ENCODE peak calls at places on chromosomes 3 and 15, in five cellular contexts. P is PC-3, Q is bronchial epithelial cell, J is lower lobe of right lung, W is fibroblast of lung. K is an unnamed sample. For H3K27me3, the result is how much of the 10 kb centered on the place peaks cover.

GRCh38 chr3:69231929-69232437 is 109.6 kb upstream of the LMOD3 start:
- DNase-seq in P (peak), Q (peak), J (no peak), W (peak), K (peak)

GRCh38 chr3:20049275-20049674 is 9.0 kb downstream of the KAT2B start:
- DNase-seq in P (no peak), Q (no peak), J (no peak), W (no peak), K (no peak)

GRCh38 chr3:107268461-107268860 is 108.8 kb upstream of the CCDC54 start:
- DNase-seq in P (no peak), Q (no peak), J (no peak), W (peak), K (no peak)

GRCh38 chr3:60755094-60755493 is 496.2 kb downstream of the FHIT start:
- DNase-seq in P (peak), Q (peak), J (no peak), W (no peak), K (no peak)

GRCh38 chr3:150497956-150498355 is 48.3 kb downstream of the SERP1 start:
- DNase-seq in P (peak), Q (peak), J (no peak), W (peak), K (peak)

GRCh38 chr3:11170052-11170770 is 15.9 kb downstream of the HRH1 start:
- DNase-seq in P (no peak), Q (no peak), J (no peak), W (peak), K (peak)

GRCh38 chr3:138890555-138891187 is 55.9 kb upstream of the PIK3CB start:
- DNase-seq in P (no peak), Q (no peak), J (no peak), W (no peak), K (no peak)

GRCh38 chr3:3165241-3165640 is 14.2 kb downstream of the CRBN start:
- DNase-seq in P (no peak), Q (no peak), J (no peak), W (no peak), K (no peak)

GRCh38 chr3:166457382-166457781 is 620.2 kb upstream of the BCHE start:
- DNase-seq in P (no peak), Q (no peak), J (no peak), W (no peak), K (no peak)

GRCh38 chr3:134419966-134420321 is 45.7 kb upstream of the AMOTL2 start:
- DNase-seq in P (no peak), Q (no peak), J (no peak), W (no peak), K (no peak)

GRCh38 chr3:51340311-51340829 is 44.7 kb upstream of the MANF start:
- DNase-seq in P (peak), Q (peak), J (no peak), W (peak), K (peak)

GRCh38 chr15:83066034-83066760 is 855 bp downstream of the BTBD1 start:
- DNase-seq in P (peak), Q (no peak), J (no peak), W (no peak), K (no peak)

GRCh38 chr3:10116138-10116460 is 624 bp downstream of the BRK1 start:
- DNase-seq in P (peak), Q (peak), J (no peak), W (no peak), K (peak)

GRCh38 chr15:100704281-100705055 is 102.1 kb downstream of the ASB7 start:
- DNase-seq in P (peak), Q (peak), J (no peak), W (peak), K (peak)

GRCh38 chr3:183244219-183244618 is 8.8 kb upstream of the B3GNT5 start:
- DNase-seq in P (peak), Q (peak), J (peak), W (no peak), K (peak)

GRCh38 chr3:117105650-117106049 is 396.1 kb downstream of the TUSC7 start:
- DNase-seq in P (no peak), Q (no peak), J (no peak), W (peak), K (peak)

GRCh38 chr3:72255191-72255590 is 470.2 kb upstream of the PROK2 start:
- DNase-seq in P (no peak), Q (no peak), J (no peak), W (peak), K (peak)

GRCh38 chr15:38065721-38066120 is 131.3 kb downstream of the TMCO5A start:
- DNase-seq in P (no peak), Q (peak), J (no peak), W (no peak), K (no peak)

GRCh38 chr3:53715815-53716483 is 130.3 kb downstream of the CHDH start:
- DNase-seq in P (no peak), Q (peak), J (no peak), W (no peak), K (peak)

GRCh38 chr3:42080452-42080872 is 10.7 kb upstream of the TRAK1 start:
- DNase-seq in P (peak), Q (peak), J (no peak), W (peak), K (peak)

GRCh38 chr3:185153170-185153733 is 392 bp upstream of the C3orf70 start:
- DNase-seq in P (no peak), Q (no peak), J (no peak), W (no peak), K (no peak)
- H3K27me3 ChIP-seq in P (half or more), Q (under half), J (under half), W (under half), K (under half)

GRCh38 chr3:59446775-59447465 is 397.1 kb upstream of the CFAP20DC start:
- DNase-seq in P (peak), Q (peak), J (no peak), W (no peak), K (peak)
- H3K27me3 ChIP-seq in P (under half), Q (under half), J (under half), W (under half), K (under half)

GRCh38 chr15:89402406-89402805 is 67.8 kb upstream of the POLG start:
- DNase-seq in P (no peak), Q (no peak), J (no peak), W (no peak), K (no peak)
- H3K27me3 ChIP-seq in P (under half), Q (half or more), J (half or more), W (half or more), K (half or more)

GRCh38 chr3:123352134-123352554 is 96.7 kb downstream of the ADCY5 start:
- DNase-seq in P (no peak), Q (no peak), J (no peak), W (no peak), K (no peak)

GRCh38 chr3:123350971-123351370 is 97.9 kb downstream of the ADCY5 start:
- DNase-seq in P (no peak), Q (no peak), J (no peak), W (no peak), K (no peak)

GRCh38 chr3:123353227-123353851 is 95.6 kb downstream of the ADCY5 start:
- DNase-seq in P (no peak), Q (no peak), J (no peak), W (no peak), K (no peak)

GRCh38 chr3:123349566-123350450 is 99.1 kb downstream of the ADCY5 start:
- DNase-seq in P (no peak), Q (no peak), J (no peak), W (no peak), K (no peak)

GRCh38 chr3:123351396-123351945 is 97.4 kb downstream of the ADCY5 start:
- DNase-seq in P (no peak), Q (no peak), J (no peak), W (no peak), K (no peak)
- H3K27me3 ChIP-seq in P (under half), Q (under half), J (under half), W (under half), K (under half)

GRCh38 chr3:155745795-155746550 is 1.1 kb upstream of the PLCH1 start:
- DNase-seq in P (peak), Q (peak), J (peak), W (no peak), K (peak)

GRCh38 chr3:155744626-155745324 is at the start of gene PLCH1:
- DNase-seq in P (peak), Q (peak), J (peak), W (peak), K (peak)

GRCh38 chr3:155742339-155742980 is 2.4 kb downstream of the PLCH1 start:
- DNase-seq in P (no peak), Q (no peak), J (no peak), W (no peak), K (no peak)

GRCh38 chr3:155743616-155744015 is 1.3 kb downstream of the PLCH1 start:
- DNase-seq in P (no peak), Q (no peak), J (no peak), W (no peak), K (no peak)

GRCh38 chr3:155744091-155744625 is 713 bp downstream of the PLCH1 start:
- DNase-seq in P (peak), Q (no peak), J (peak), W (no peak), K (no peak)
- H3K27me3 ChIP-seq in P (under half), Q (under half), J (under half), W (under half), K (under half)

GRCh38 chr15:74222705-74223104 is 13.4 kb upstream of the CCDC33 start:
- DNase-seq in P (no peak), Q (no peak), J (no peak), W (no peak), K (no peak)
- H3K27me3 ChIP-seq in P (under half), Q (under half), J (under half), W (under half), K (under half)

GRCh38 chr15:71349736-71350515 is 234.7 kb downstream of the THSD4 start:
- DNase-seq in P (no peak), Q (no peak), J (no peak), W (no peak), K (no peak)
- H3K27me3 ChIP-seq in P (under half), Q (under half), J (under half), W (under half), K (under half)

DNA sequence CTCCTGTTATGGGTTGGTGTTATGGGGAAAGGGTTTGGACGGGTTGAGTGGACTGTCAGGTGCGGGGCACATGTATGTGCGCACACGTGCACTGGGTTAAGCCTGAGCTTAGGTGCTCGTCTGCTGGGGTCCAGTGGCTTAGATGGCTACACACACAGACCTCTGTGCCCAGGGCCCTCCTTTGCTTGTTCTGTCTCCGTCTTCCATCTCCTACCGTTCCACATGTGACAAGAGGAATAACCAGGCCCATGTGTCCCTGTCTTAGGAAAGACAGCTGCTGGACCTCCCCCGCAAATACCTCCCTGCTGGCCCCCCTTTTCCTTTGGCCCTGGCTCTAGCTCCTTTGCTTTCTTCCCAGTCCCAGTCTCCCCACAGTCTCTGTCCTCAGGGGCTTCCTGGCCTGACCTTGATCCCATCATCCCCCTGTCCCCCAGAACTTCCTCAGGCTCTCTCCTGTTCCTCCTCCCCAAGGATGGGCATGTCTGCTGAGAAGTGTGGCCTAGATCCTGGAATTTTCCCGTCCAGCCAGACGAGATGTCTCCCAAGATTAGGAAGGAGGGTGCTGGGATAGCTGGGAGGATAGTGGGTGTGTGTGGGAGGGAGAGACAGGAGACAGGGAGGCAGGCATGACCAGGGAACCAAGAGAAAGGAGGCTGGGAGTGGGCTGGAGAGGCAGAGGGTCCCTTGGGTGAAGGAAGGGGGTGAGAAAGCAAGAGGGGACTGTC is 805 bp upstream of the THPO start:
- DNase-seq in P (no peak), Q (no peak), J (no peak), W (no peak), K (no peak)
- H3K27me3 ChIP-seq in P (half or more), Q (under half), J (under half), W (under half), K (half or more)

GRCh38 chr3:194138098-194138474 is 2.1 kb downstream of the HES1 start:
- DNase-seq in P (no peak), Q (no peak), J (no peak), W (no peak), K (peak)

GRCh38 chr3:194138732-194139084 is 2.8 kb downstream of the HES1 start:
- DNase-seq in P (no peak), Q (no peak), J (no peak), W (no peak), K (peak)

GRCh38 chr3:194139977-194140351 is 4.0 kb downstream of the HES1 start:
- DNase-seq in P (peak), Q (no peak), J (no peak), W (no peak), K (peak)

GRCh38 chr3:194140520-194141414 is 4.8 kb downstream of the HES1 start:
- DNase-seq in P (peak), Q (peak), J (peak), W (no peak), K (peak)

DNA sequence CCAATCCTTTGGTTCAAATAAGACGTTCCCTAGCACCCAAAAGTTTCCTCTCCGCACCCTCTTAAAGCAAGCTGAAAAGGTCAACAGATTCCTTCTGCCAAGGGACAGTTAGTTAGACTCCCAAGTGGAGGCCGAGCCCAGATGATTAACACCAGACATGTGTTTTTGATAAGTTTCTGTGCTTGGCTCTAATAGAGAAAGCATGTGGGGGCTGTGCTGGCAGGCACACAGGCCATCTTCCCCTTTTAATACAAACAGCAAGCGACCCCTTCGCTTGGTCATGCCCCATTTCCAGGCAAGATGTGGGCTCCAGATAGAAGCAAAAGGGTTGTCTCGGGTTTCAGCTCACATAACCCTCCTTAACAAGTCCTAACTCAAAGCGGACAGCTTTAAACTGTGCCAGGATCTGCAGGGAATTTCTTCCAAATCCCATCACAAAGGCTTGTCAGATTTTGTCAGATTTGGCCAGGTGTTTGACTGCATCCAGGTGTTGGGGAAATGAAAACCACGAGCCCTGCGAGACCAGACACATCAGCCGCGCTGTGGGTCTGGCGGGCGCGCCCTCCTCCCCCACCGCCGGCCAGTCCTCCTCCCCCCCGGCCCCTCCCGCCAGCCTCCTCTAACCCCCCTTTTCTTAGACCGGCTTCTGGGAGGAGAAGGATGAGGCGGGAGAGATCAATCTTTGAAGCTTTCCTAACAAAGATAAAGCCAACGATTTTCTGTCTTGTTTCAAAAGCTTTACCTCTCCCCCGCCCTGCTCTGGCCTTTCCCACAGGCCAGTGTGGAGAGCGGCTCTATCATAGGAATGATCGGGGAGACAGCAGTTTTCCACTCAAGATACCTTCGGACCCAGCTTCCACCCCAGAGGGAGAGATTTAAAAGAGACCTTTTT is 3.4 kb downstream of the HES1 start:
- DNase-seq in P (peak), Q (peak), J (no peak), W (no peak), K (peak)
- H3K27me3 ChIP-seq in P (under half), Q (under half), J (under half), W (under half), K (under half)

DNA sequence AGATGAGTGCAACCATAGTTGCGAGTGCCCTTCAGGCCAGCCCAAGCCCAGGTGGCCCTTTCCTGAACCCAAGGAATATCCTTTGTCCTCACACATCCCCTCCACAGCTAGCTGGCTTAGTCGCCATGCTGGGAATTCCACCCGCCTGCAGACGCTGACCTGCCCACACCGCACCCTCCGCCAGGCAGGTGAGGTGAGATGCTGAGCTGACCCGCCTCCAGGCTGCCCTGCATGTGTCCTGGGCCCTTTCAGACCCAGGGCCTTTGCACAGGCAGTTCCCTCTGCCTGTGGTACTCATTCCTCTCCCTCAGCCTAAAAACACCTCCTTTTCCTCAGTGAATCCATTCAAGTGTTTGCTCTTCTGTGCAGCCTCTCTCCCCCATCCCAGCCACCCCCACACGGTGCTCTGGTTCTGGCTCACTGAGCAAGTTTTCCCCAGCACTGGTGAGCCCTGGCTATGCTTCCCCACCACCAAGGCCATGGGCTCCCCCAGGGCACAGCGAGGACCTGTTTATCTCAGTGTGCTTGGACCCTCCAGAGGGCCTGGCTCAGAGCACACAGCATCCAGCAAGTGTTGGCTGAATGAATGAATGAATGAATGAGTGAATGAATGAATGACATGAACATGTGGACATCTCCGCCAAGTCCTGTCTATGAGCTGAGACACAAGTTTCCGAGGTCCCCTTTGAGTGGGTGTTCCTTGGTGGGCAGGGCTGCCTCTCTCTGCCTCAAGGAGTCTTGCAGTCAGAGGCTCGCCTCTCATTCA is 33.0 kb upstream of the LINGO1 start:
- DNase-seq in P (no peak), Q (no peak), J (no peak), W (no peak), K (no peak)
- H3K27me3 ChIP-seq in P (under half), Q (under half), J (under half), W (under half), K (under half)